ENCODE peak calls at places on chromosomes 16 and 17, in nine cellular contexts. M is body of pancreas; C is mesenchymal stem cell; B is endothelial cell of umbilical vein; A is tibial nerve; Q is CD8-positive, alpha-beta T cell; V is esophagus squamous epithelium; R is BE2C; J is right atrium auricular region. I is an unnamed sample.
A peak's percentile ranks its signal among the peaks of the same experiment; 100 is the strongest.

GRCh38 chr17:69500911-69501429 is 86.5 kb downstream of the MAP2K6 start:
- DNase-seq in M (peak; percentile 29), C (no peak), B (no peak), A (no peak), Q (no peak), V (no peak), R (no peak), J (no peak), I (no peak)

GRCh38 chr17:39634384-39634871 is 2.5 kb upstream of the STARD3 start:
- DNase-seq in M (no peak), C (peak; percentile 56), B (peak; percentile 47), A (no peak), Q (no peak), V (no peak), R (no peak), J (no peak), I (peak; percentile 80)

GRCh38 chr17:55348749-55349354 is 72.8 kb downstream of the MMD start:
- DNase-seq in M (peak; percentile 47), C (peak; percentile 56), B (peak; percentile 56), A (peak; percentile 38), Q (peak; percentile 32), V (no peak), R (peak; percentile 43), J (peak; percentile 64), I (peak; percentile 32)

GRCh38 chr16:70267516-70267915 is 15.8 kb upstream of the EXOSC6 start:
- DNase-seq in M (no peak), C (peak; percentile 56), B (peak; percentile 65), A (no peak), Q (peak; percentile 27), V (no peak), R (peak; percentile 54), J (no peak), I (peak; percentile 85)

GRCh38 chr17:57305918-57306317 is 49.6 kb downstream of the MSI2 start:
- DNase-seq in M (no peak), C (no peak), B (no peak), A (no peak), Q (no peak), V (no peak), R (peak; percentile 32), J (no peak), I (no peak)

GRCh38 chr17:57485916-57486315 is 229.6 kb downstream of the MSI2 start:
- DNase-seq in M (no peak), C (no peak), B (no peak), A (no peak), Q (no peak), V (no peak), R (no peak), J (no peak), I (no peak)

GRCh38 chr16:75248536-75249380 is 2.7 kb downstream of the BCAR1 start:
- DNase-seq in M (no peak), C (no peak), B (no peak), A (no peak), Q (no peak), V (no peak), R (no peak), J (no peak), I (no peak)

GRCh38 chr16:69057400-69058378 is 47.8 kb upstream of the HAS3 start:
- DNase-seq in M (peak; percentile 32), C (peak; percentile 66), B (no peak), A (no peak), Q (no peak), V (no peak), R (no peak), J (no peak), I (no peak)

GRCh38 chr16:86784267-86784626 is 205.9 kb downstream of the FOXL1 start:
- DNase-seq in M (no peak), C (no peak), B (no peak), A (no peak), Q (no peak), V (no peak), R (no peak), J (no peak), I (no peak)

GRCh38 chr16:29745853-29746345 is at the start of gene C16orf54:
- DNase-seq in M (peak; percentile 16), C (no peak), B (no peak), A (peak; percentile 38), Q (peak; percentile 92), V (peak; percentile 51), R (no peak), J (peak; percentile 67), I (peak; percentile 66)

GRCh38 chr17:4845128-4845527 is 12.0 kb downstream of the MINK1 start:
- DNase-seq in M (no peak), C (no peak), B (no peak), A (no peak), Q (no peak), V (no peak), R (no peak), J (no peak), I (no peak)

GRCh38 chr17:76995352-76996105 is 127.3 kb downstream of the MGAT5B start:
- DNase-seq in M (no peak), C (no peak), B (no peak), A (no peak), Q (no peak), V (no peak), R (no peak), J (no peak), I (peak; percentile 81)

GRCh38 chr16:50594332-50595260 is 46.4 kb downstream of the NKD1 start:
- DNase-seq in M (no peak), C (no peak), B (no peak), A (no peak), Q (no peak), V (no peak), R (no peak), J (no peak), I (no peak)

GRCh38 chr16:56950881-56951771 is 10.6 kb upstream of the CETP start:
- DNase-seq in M (peak; percentile 72), C (peak; percentile 55), B (peak; percentile 59), A (peak; percentile 41), Q (peak; percentile 55), V (no peak), R (peak; percentile 79), J (no peak), I (peak; percentile 86)

DNA sequence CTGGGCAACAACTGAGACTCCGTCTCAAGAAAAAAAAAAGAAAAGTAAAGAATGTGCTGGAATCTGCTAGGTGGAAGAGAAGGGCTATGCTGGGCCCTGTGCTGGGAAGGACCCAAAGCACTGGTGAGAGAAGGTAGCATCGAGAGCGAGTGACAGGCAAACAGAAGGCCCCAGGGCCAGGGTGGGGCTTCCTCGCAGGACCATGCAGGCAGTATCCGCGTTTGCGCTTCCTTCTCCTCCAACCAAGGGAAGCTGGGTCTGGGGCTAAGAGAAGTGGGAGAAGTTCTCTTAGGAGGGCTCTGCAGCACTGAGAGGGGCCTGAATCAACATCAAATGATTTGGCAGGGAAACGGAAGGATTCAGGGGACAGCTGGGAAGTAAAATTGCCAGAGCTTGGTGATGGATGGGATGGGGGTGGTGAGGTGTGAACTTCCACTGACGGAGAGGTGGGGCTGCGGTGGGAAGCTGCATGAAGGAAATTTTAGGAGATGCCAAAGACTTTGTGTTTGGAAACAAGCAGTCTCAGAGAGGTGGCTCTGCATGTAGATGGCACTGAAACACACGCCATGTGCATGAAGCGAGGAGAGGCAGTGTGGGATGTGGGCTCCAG is 5.2 kb upstream of the ECI1 start:
- DNase-seq in M (no peak), C (no peak), B (no peak), A (no peak), Q (no peak), V (no peak), R (no peak), J (no peak), I (peak; percentile 24)
- H3K4me3 ChIP-seq in M (no peak overlapping the region), C (no peak overlapping the region), B (no peak overlapping the region), A (no peak overlapping the region), Q (no peak overlapping the region), V (no peak overlapping the region), R (no peak overlapping the region), J (no peak overlapping the region), I (no peak overlapping the region)

GRCh38 chr16:6113749-6114148 is 1016.2 kb upstream of the EEF2KMT start:
- DNase-seq in M (no peak), C (no peak), B (no peak), A (no peak), Q (no peak), V (no peak), R (no peak), J (no peak), I (no peak)
- H3K27me3 ChIP-seq in M (no peaks in the 10 kb centered on the region), C (no peaks in the 10 kb centered on the region), B (no peaks in the 10 kb centered on the region), A (no peaks in the 10 kb centered on the region), Q (no peaks in the 10 kb centered on the region), V (no peaks in the 10 kb centered on the region), R (no peaks in the 10 kb centered on the region), J (no peaks in the 10 kb centered on the region), I (no peaks in the 10 kb centered on the region)

GRCh38 chr16:674214-674881 is 1.1 kb upstream of the RHBDL1 start:
- DNase-seq in M (no peak), C (no peak), B (no peak), A (no peak), Q (no peak), V (no peak), R (no peak), J (no peak), I (peak; percentile 69)

GRCh38 chr16:674968-675883 is at the start of gene RHBDL1:
- DNase-seq in M (peak; percentile 53), C (peak; percentile 64), B (no peak), A (no peak), Q (no peak), V (no peak), R (peak; percentile 53), J (no peak), I (peak; percentile 92)

GRCh38 chr16:677306-678190 is 2.1 kb downstream of the RHBDL1 start:
- DNase-seq in M (no peak), C (no peak), B (no peak), A (no peak), Q (no peak), V (no peak), R (no peak), J (no peak), I (peak; percentile 89)

GRCh38 chr16:676565-677297 is 1.3 kb downstream of the RHBDL1 start:
- DNase-seq in M (no peak), C (no peak), B (no peak), A (no peak), Q (no peak), V (no peak), R (no peak), J (no peak), I (peak; percentile 76)

DNA sequence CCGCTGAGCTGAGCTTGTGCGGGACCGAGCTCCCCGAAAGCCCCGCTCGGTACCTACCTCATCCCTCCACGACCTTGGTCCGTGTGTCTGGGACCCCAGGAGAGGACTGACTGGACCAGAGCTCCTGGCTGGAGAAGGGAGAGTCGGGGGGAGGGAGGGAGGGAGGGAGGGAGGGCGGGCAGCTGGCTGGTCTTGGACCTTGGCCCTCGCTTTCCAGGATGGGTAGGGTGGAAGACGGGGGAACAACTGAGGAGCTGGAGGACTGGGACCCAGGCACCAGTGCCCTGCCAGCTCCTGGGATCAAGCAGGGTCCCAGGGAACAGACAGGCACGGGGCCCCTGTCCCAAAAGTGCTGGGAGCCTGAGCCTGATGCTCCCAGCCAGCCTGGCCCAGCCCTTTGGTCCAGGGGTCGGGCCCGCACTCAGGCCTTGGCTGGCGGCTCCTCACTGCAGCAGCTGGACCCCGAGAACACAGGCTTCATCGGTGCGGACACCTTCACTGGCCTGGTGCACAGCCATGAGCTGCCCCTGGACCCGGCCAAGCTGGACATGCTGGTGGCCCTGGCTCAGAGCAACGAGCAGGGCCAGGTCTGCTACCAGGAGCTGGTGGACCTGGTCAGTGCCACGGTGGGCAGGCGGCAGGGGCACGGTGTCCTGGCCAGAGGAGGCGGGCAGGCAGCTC is 553 bp downstream of the RHBDL1 start:
- DNase-seq in M (no peak), C (no peak), B (no peak), A (no peak), Q (no peak), V (no peak), R (no peak), J (no peak), I (no peak)
- H3K4me3 ChIP-seq in M (no peak overlapping the region), C (peak overlapping the region; percentile 48), B (peak overlapping the region; percentile 28), A (no peak overlapping the region), Q (no peak overlapping the region), V (peak overlapping the region; percentile 40), R (no peak overlapping the region), J (peak overlapping the region; percentile 50), I (peak overlapping the region; percentile 47)

GRCh38 chr16:66952430-66953139 is 8.5 kb upstream of the CES3 start:
- DNase-seq in M (no peak), C (no peak), B (no peak), A (no peak), Q (no peak), V (no peak), R (no peak), J (no peak), I (no peak)
- H3K27me3 ChIP-seq in M (no peaks in the 10 kb centered on the region), C (peaks cover 15% of the 10 kb centered on the region), B (peaks cover 11% of the 10 kb centered on the region), A (peaks cover 16% of the 10 kb centered on the region), Q (peaks cover 2% of the 10 kb centered on the region), V (no peaks in the 10 kb centered on the region), R (no peaks in the 10 kb centered on the region), J (no peaks in the 10 kb centered on the region), I (peaks cover 22% of the 10 kb centered on the region)